ENCODE peak calls at places on chromosomes 4 and X, in six cellular contexts. O, N, X, G, C and Z are unnamed samples.

GRCh38 chrX:115330498-115331138 is 41.1 kb downstream of the LUZP4 start:
- DNase-seq in O (peak; percentile 45), N (peak; percentile 41), X (no peak), G (peak; percentile 81), C (peak; percentile 5), Z (peak; percentile 45)

GRCh38 chr4:145019346-145019745 is 78.7 kb downstream of the ANAPC10 start:
- DNase-seq in O (no peak), N (no peak), X (no peak), G (no peak), C (no peak), Z (no peak)

GRCh38 chr4:31995943-31996901 is 1276.1 kb downstream of the PCDH7 start:
- DNase-seq in O (no peak), N (peak; percentile 18), X (no peak), G (no peak), C (no peak), Z (no peak)

GRCh38 chrX:137479394-137479793 is 86.5 kb upstream of the ZIC3 start:
- DNase-seq in O (no peak), N (no peak), X (no peak), G (no peak), C (no peak), Z (no peak)

GRCh38 chr4:56050584-56050983 is 101.8 kb downstream of the CEP135 start:
- DNase-seq in O (no peak), N (no peak), X (no peak), G (no peak), C (no peak), Z (no peak)

GRCh38 chr4:89724716-89725115 is 112.2 kb downstream of the SNCA start:
- DNase-seq in O (peak; percentile 39), N (no peak), X (no peak), G (peak; percentile 11), C (peak; percentile 26), Z (no peak)

GRCh38 chr4:69484011-69484410 is 11.7 kb downstream of the UGT2B4 start:
- DNase-seq in O (no peak), N (no peak), X (no peak), G (no peak), C (no peak), Z (no peak)

GRCh38 chr4:153022233-153022632 is 86.1 kb downstream of the FHDC1 start:
- DNase-seq in O (peak; percentile 88), N (no peak), X (peak; percentile 28), G (no peak), C (no peak), Z (no peak)

GRCh38 chr4:61770456-61770855 is 570.3 kb downstream of the ADGRL3 start:
- DNase-seq in O (no peak), N (no peak), X (no peak), G (no peak), C (no peak), Z (no peak)

GRCh38 chrX:13533726-13534125 is 35.7 kb upstream of the EGFL6 start:
- DNase-seq in O (peak; percentile 70), N (no peak), X (no peak), G (peak; percentile 27), C (no peak), Z (no peak)

GRCh38 chr4:166195101-166195500 is 322.1 kb downstream of the TLL1 start:
- DNase-seq in O (peak; percentile 41), N (no peak), X (no peak), G (no peak), C (no peak), Z (no peak)

GRCh38 chr4:39047691-39048090 is 14.3 kb upstream of the KLHL5 start:
- DNase-seq in O (no peak), N (no peak), X (no peak), G (peak; percentile 42), C (no peak), Z (no peak)

GRCh38 chr4:45007499-45007898 is 281.1 kb upstream of the GNPDA2 start:
- DNase-seq in O (no peak), N (no peak), X (no peak), G (peak; percentile 5), C (no peak), Z (no peak)

GRCh38 chr4:63529581-63529980 is 879.7 kb downstream of the TECRL start:
- DNase-seq in O (no peak), N (no peak), X (no peak), G (no peak), C (no peak), Z (no peak)

GRCh38 chrX:65601530-65602281 is 65.7 kb upstream of the MSN start:
- DNase-seq in O (peak; percentile 54), N (no peak), X (peak; percentile 80), G (peak; percentile 94), C (no peak), Z (peak; percentile 73)

GRCh38 chrX:39475372-39475771 is 622.4 kb downstream of the BCOR start:
- DNase-seq in O (no peak), N (peak; percentile 10), X (no peak), G (no peak), C (no peak), Z (no peak)

GRCh38 chrX:134548844-134549205 is 88.9 kb downstream of the HPRT1 start:
- DNase-seq in O (no peak), N (no peak), X (no peak), G (no peak), C (no peak), Z (no peak)

GRCh38 chr4:81807927-81808672 is 336.4 kb upstream of the RASGEF1B start:
- DNase-seq in O (peak; percentile 50), N (peak; percentile 65), X (peak; percentile 55), G (peak; percentile 73), C (no peak), Z (no peak)

GRCh38 chr4:71783972-71784371 is at the start of gene GC:
- DNase-seq in O (no peak), N (no peak), X (no peak), G (no peak), C (no peak), Z (no peak)

GRCh38 chr4:123564758-123565346 is 168.3 kb downstream of the SPRY1 start:
- DNase-seq in O (peak; percentile 72), N (peak; percentile 90), X (peak; percentile 52), G (peak; percentile 85), C (no peak), Z (peak; percentile 60)

GRCh38 chr4:87835732-87836131 is 3.0 kb downstream of the MEPE start:
- DNase-seq in O (no peak), N (no peak), X (no peak), G (no peak), C (no peak), Z (no peak)

GRCh38 chr4:112646632-112647537 is 9.9 kb downstream of the LARP7 start:
- DNase-seq in O (no peak), N (no peak), X (no peak), G (no peak), C (no peak), Z (no peak)

GRCh38 chr4:93658443-93658842 is 170.1 kb upstream of the ATOH1 start:
- DNase-seq in O (no peak), N (no peak), X (no peak), G (no peak), C (no peak), Z (no peak)

DNA sequence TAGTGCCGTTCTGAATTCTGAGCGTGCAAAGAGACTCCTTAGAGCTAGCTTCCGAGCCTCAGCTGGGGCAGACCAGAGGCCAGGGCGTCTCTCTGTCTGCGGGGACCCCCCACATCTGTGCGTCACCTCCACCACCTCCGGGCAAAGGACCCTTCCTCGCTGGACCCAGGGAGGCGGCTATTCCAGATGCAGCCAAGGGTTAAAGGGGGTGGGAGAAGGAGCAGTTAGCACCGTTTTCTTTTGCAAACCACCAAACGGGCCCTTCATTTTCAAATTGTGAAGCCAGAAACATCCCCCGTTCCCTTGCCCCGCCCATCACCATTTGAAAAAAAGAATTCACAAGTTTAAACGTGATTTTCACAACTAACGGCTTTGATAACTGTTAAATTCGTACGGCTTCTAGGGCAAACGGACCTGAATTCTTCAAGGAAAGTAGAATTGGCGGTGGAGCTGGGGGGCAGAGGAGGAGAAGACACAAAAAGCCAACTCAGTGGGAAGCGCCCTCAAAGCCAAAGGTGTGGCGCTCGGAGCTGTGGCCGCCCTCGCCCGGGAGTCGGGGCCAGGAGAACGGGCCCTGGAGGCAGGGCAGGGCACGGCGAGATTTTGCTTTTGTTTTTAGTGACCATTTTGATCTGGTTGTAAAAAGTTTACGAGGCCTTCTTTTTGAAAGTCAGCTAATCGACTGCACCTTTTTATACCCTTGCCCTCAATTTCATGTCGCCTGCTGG is 3.3 kb upstream of the PDGFRA start:
- DNase-seq in O (no peak), N (no peak), X (no peak), G (peak; percentile 39), C (no peak), Z (no peak)
- H3K4me3 ChIP-seq in O (no peak overlapping the region), N (no peak overlapping the region), X (peak overlapping the region; percentile 54), G (peak overlapping the region; percentile 82), C (no peak overlapping the region), Z (no peak overlapping the region)

DNA sequence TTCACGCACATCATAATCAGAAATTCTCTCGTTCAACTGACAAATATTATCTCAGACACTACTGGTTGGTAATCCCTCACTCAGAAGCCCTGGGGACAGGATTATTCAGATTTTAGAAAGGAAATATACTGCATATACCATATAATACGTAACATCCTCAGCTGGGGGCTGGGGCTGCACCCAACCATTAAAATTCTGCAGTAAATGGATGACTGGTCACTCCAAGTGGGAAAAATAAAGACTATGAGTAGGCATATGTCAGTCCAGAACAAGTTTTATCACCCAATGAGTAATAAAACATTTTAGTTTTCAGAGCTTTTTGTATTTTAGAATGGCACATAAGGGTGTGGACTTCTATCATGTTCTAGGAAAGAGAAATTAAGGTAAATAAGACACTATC is 121.7 kb upstream of the MAP3K15 start:
- DNase-seq in O (no peak), N (no peak), X (no peak), G (no peak), C (no peak), Z (no peak)
- H3K4me3 ChIP-seq in O (no peak overlapping the region), N (no peak overlapping the region), X (no peak overlapping the region), G (no peak overlapping the region), C (no peak overlapping the region), Z (no peak overlapping the region)

DNA sequence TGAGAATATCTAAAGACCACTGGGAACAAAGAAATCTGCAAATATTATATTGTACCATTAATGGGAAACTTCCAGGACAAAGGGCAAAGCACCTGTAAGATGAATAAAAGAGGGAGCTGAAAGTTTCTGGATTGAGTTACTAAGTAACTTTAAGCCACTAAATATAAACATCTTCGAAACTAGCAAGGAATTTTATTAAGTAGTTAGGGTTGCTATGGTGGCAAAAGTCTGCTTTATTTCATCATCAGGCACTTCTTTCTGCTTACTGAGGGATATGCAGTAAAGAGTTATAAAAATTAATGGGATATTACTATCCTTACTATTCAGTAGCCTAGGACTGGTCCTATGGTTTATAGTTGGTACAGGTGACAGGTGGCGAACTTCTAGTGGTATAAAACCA is 33.0 kb downstream of the SMARCA1 start:
- DNase-seq in O (no peak), N (no peak), X (no peak), G (no peak), C (no peak), Z (no peak)
- H3K4me3 ChIP-seq in O (no peak overlapping the region), N (no peak overlapping the region), X (no peak overlapping the region), G (no peak overlapping the region), C (no peak overlapping the region), Z (no peak overlapping the region)

GRCh38 chr4:114562176-114562904 is 36.3 kb upstream of the UGT8 start:
- DNase-seq in O (no peak), N (no peak), X (no peak), G (no peak), C (no peak), Z (no peak)
- H3K4me3 ChIP-seq in O (no peak overlapping the region), N (no peak overlapping the region), X (no peak overlapping the region), G (no peak overlapping the region), C (no peak overlapping the region), Z (no peak overlapping the region)